ENCODE peak calls at places on chromosomes 3 and 15, in five cellular contexts. A, K, S, V and X are unnamed samples.
A peak's percentile ranks its signal among the peaks of the same experiment; 100 is the strongest.

GRCh38 chr15:100766225-100767001 is 113.2 kb upstream of the ALDH1A3 start:
- DNase-seq in A (no peak), K (no peak), S (peak; percentile 35), V (no peak), X (peak; percentile 20)

GRCh38 chr3:112973325-112974177 is 1.4 kb downstream of the CD200R1 start:
- DNase-seq in A (no peak), K (no peak), S (no peak), V (no peak), X (no peak)

GRCh38 chr15:67941643-67942315 is 101.9 kb upstream of the RNU6-1 start:
- DNase-seq in A (no peak), K (peak; percentile 10), S (peak; percentile 88), V (no peak), X (no peak)

GRCh38 chr3:148042663-148043445 is 633.7 kb downstream of the ZIC1 start:
- DNase-seq in A (no peak), K (peak; percentile 48), S (no peak), V (peak; percentile 43), X (peak; percentile 93)

GRCh38 chr15:25251700-25252390 is 187.0 kb downstream of the UBE3A start:
- DNase-seq in A (no peak), K (no peak), S (no peak), V (no peak), X (no peak)

GRCh38 chr15:64452988-64453688 is 7.2 kb upstream of the ZNF609 start:
- DNase-seq in A (no peak), K (no peak), S (no peak), V (peak; percentile 45), X (peak; percentile 15)

GRCh38 chr3:188108703-188109412 is 45.1 kb upstream of the LPP start:
- DNase-seq in A (no peak), K (no peak), S (no peak), V (no peak), X (no peak)

GRCh38 chr3:173618148-173618547 is 220.6 kb downstream of the NLGN1 start:
- DNase-seq in A (no peak), K (no peak), S (no peak), V (no peak), X (no peak)

GRCh38 chr3:110686691-110687090 is 384.9 kb upstream of the NECTIN3 start:
- DNase-seq in A (no peak), K (no peak), S (no peak), V (peak; percentile 32), X (peak; percentile 5)

GRCh38 chr3:4751057-4752051 is 227.9 kb upstream of the BHLHE40 start:
- DNase-seq in A (no peak), K (peak; percentile 91), S (peak; percentile 17), V (peak; percentile 62), X (peak; percentile 58)

GRCh38 chr15:88243895-88244787 is 12.4 kb downstream of the NTRK3 start:
- DNase-seq in A (no peak), K (peak; percentile 48), S (peak; percentile 75), V (peak; percentile 27), X (peak; percentile 49)

GRCh38 chr3:111621535-111621934 is 26.4 kb upstream of the ZBED2 start:
- DNase-seq in A (no peak), K (no peak), S (peak; percentile 81), V (no peak), X (no peak)

GRCh38 chr3:2090095-2090494 is 8.6 kb upstream of the CNTN4 start:
- DNase-seq in A (no peak), K (no peak), S (no peak), V (no peak), X (no peak)

GRCh38 chr3:148175215-148175614 is 522.5 kb upstream of the AGTR1 start:
- DNase-seq in A (no peak), K (peak; percentile 68), S (no peak), V (peak; percentile 80), X (peak; percentile 79)

GRCh38 chr3:187263270-187263669 is 28.3 kb downstream of the MASP1 start:
- DNase-seq in A (no peak), K (peak; percentile 71), S (no peak), V (peak; percentile 17), X (peak; percentile 26)

GRCh38 chr3:111096487-111097209 is 25.0 kb downstream of the NECTIN3 start:
- DNase-seq in A (no peak), K (no peak), S (no peak), V (no peak), X (no peak)

GRCh38 chr15:38699633-38700230 is 135.1 kb upstream of the RASGRP1 start:
- DNase-seq in A (peak; percentile 83), K (peak; percentile 73), S (peak; percentile 80), V (peak; percentile 65), X (peak; percentile 83)

GRCh38 chr3:81255463-81255862 is 506.0 kb downstream of the GBE1 start:
- DNase-seq in A (no peak), K (peak; percentile 1), S (no peak), V (no peak), X (no peak)

GRCh38 chr15:48250640-48251076 is 44.6 kb downstream of the SLC12A1 start:
- DNase-seq in A (peak; percentile 20), K (peak; percentile 73), S (peak; percentile 87), V (peak; percentile 88), X (peak; percentile 80)

GRCh38 chr3:8657804-8658311 is 13.3 kb upstream of the SSUH2 start:
- DNase-seq in A (no peak), K (no peak), S (no peak), V (no peak), X (no peak)

GRCh38 chr3:58434990-58435389 is 1.4 kb upstream of the PDHB start:
- DNase-seq in A (no peak), K (peak; percentile 76), S (peak; percentile 99), V (peak; percentile 57), X (peak; percentile 52)

GRCh38 chr3:58432905-58433304 is 727 bp downstream of the PDHB start:
- DNase-seq in A (no peak), K (peak; percentile 34), S (no peak), V (no peak), X (no peak)

GRCh38 chr3:58433400-58434169 is at the start of gene PDHB:
- DNase-seq in A (peak; percentile 89), K (peak; percentile 97), S (peak; percentile 95), V (peak; percentile 87), X (peak; percentile 96)

GRCh38 chr3:58434511-58434910 is 879 bp upstream of the PDHB start:
- DNase-seq in A (no peak), K (no peak), S (peak; percentile 95), V (no peak), X (no peak)

DNA sequence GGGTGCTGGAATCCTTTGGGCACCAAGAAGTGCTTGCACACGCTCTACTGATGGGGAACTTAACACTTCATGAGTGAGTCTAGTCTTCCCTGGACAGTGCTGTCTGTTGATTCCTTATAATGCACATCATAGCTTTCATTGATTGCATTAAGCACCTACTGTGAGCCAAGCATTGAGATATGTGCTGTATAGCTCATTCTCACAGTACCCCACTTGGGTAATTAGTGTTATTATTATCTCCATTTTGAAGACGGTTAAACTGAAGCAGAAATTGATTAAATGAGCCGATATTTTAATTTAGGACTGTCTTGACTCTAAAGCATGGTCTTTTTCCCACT is 507 bp upstream of the PDHB start:
- DNase-seq in A (no peak), K (no peak), S (no peak), V (no peak), X (no peak)
- H3K9ac ChIP-seq in A (no peak overlapping the region), K (no peak overlapping the region), S (peak overlapping the region; percentile 80), V (no peak overlapping the region), X (peak overlapping the region; percentile 21)

DNA sequence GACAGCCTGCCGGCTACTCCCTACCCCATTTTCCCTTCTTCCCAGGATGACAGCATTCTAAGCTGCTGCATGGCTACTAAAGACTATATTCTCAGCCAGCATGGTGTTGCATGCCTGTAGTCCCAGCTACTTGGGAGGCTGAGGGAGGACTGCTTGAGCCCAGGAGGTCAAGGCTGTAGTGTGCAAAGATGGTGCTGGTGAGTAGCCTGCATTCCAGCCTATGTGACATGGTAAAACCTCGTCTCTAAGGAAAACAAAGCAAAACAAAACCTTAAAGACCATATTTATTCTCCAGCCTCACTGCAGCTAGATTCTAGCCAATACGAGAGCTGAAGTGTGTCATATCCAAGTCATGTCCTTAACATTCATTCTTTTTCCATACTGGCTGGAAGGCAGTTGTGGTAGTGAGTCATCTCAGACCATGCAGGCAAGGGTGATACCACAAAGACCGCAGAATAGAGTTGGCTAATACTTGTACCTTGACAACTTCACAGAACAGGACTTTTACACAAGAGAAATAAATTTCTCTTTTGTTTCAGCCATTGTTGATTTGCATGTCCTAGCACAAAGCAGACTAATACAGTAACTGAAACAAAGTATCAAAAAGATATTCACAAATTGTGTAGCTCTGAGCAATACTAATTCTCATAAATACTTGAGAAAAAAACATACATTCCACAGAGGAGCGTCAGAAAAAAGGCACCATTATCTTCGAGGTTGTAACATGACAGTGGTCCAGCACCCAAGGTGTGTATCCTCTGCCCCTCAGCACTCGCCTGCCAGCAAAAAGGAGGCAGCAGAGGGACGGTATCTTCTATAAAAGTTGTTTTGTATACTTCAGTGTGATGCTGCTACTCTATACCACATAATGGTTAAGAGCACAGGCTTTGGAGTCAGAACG is 14.8 kb downstream of the PBRM1 start:
- DNase-seq in A (no peak), K (peak; percentile 98), S (peak; percentile 72), V (peak; percentile 100), X (peak; percentile 98)
- H3K4me3 ChIP-seq in A (no peak overlapping the region), K (peak overlapping the region; percentile 53), S (no peak overlapping the region), V (no peak overlapping the region), X (peak overlapping the region; percentile 57)

GRCh38 chr3:68936855-68937254 is 4.5 kb upstream of the TAFA4 start:
- DNase-seq in A (no peak), K (no peak), S (no peak), V (peak; percentile 14), X (no peak)

GRCh38 chr3:68935778-68936177 is 3.4 kb upstream of the TAFA4 start:
- DNase-seq in A (no peak), K (no peak), S (no peak), V (no peak), X (no peak)

DNA sequence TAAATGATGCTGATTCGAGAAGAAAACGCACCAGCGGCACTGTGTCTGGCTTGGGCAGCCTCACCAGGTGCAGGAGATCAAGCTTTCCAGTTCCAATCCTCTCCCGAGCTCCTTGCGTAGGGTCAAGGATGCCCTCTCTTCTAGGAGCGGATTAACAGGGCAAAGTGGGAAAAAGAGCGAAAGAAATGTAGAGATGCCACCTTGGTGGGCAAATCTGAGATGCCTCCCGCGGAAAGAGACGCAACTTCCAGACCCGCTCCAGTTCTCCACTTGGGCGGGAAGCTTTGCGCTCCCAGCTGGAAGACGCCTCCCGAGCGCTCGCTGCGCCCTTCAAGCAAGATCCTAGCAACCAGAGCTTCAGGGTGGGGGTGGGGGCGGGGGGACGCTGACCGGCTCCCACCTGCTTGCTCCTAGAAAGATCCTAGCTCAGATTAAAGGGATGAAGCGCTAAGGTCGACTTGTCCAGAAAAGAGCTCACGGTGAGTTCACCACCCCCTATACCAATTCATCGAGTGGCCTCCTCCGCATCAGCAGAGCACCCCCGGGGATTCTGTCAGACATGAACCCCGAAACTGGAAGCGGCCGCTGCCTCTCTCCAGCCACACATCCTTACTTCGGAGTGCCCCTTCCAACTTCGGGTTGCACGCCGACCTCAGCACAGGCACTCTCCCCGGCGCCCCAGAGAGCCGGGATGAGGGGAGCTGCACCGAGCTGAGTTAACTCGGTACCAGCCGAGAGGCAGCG is 769 bp downstream of the TAFA4 start:
- DNase-seq in A (no peak), K (peak; percentile 1), S (peak; percentile 10), V (no peak), X (no peak)
- H3K27me3 ChIP-seq in A (peaks cover 35% of the 10 kb centered on the region), K (peaks cover 63% of the 10 kb centered on the region), S (peaks cover 10% of the 10 kb centered on the region), V (peaks cover 30% of the 10 kb centered on the region), X (peaks cover 65% of the 10 kb centered on the region)

GRCh38 chr3:149390316-149390715 is 12.9 kb upstream of the TM4SF1 start:
- DNase-seq in A (no peak), K (no peak), S (no peak), V (no peak), X (no peak)

GRCh38 chr3:149386299-149386606 is 8.8 kb upstream of the TM4SF1 start:
- DNase-seq in A (no peak), K (no peak), S (no peak), V (no peak), X (no peak)

GRCh38 chr3:149390772-149391212 is 13.3 kb upstream of the TM4SF1 start:
- DNase-seq in A (no peak), K (peak; percentile 65), S (no peak), V (no peak), X (no peak)

GRCh38 chr3:149388001-149388435 is 10.6 kb upstream of the TM4SF1 start:
- DNase-seq in A (no peak), K (peak; percentile 90), S (no peak), V (peak; percentile 81), X (peak; percentile 54)

GRCh38 chr3:149388714-149389417 is 11.4 kb upstream of the TM4SF1 start:
- DNase-seq in A (no peak), K (no peak), S (peak; percentile 73), V (no peak), X (no peak)
- H3K9ac ChIP-seq in A (no peak overlapping the region), K (peak overlapping the region; percentile 59), S (no peak overlapping the region), V (no peak overlapping the region), X (no peak overlapping the region)